ENCODE peak calls at places on chromosomes 13 and 19, in six cellular contexts. G, P, U, L, T and E are unnamed samples.

GRCh38 chr13:109989686-109990085 is 203.3 kb upstream of the IRS2 start:
- DNase-seq in G (peak; percentile 55), P (no peak), U (peak; percentile 78), L (no peak), T (no peak), E (no peak)

GRCh38 chr13:106466691-106467405 is 68.6 kb downstream of the EFNB2 start:
- DNase-seq in G (no peak), P (no peak), U (peak; percentile 68), L (no peak), T (no peak), E (no peak)

GRCh38 chr19:48874309-48875135 is 2.3 kb downstream of the PPP1R15A start:
- DNase-seq in G (no peak), P (peak; percentile 65), U (peak; percentile 76), L (no peak), T (peak; percentile 63), E (no peak)

GRCh38 chr19:45470147-45471081 is 2.6 kb downstream of the FOSB start:
- DNase-seq in G (no peak), P (peak; percentile 43), U (peak; percentile 79), L (no peak), T (no peak), E (peak; percentile 58)

GRCh38 chr19:4868286-4868834 is 893 bp upstream of the PLIN3 start:
- DNase-seq in G (no peak), P (no peak), U (no peak), L (no peak), T (no peak), E (no peak)

GRCh38 chr13:102774596-102775375 is 1.2 kb upstream of the TEX30 start:
- DNase-seq in G (no peak), P (no peak), U (no peak), L (no peak), T (no peak), E (no peak)

GRCh38 chr13:20160346-20161274 is at the start of gene GJA3:
- DNase-seq in G (peak; percentile 29), P (no peak), U (no peak), L (peak; percentile 71), T (no peak), E (peak; percentile 73)

GRCh38 chr19:47497073-47497766 is 13.2 kb upstream of the KPTN start:
- DNase-seq in G (no peak), P (no peak), U (no peak), L (no peak), T (no peak), E (no peak)

GRCh38 chr13:30464496-30465351 is 1.0 kb downstream of the HMGB1 start:
- DNase-seq in G (peak; percentile 83), P (peak; percentile 77), U (peak; percentile 61), L (peak; percentile 72), T (peak; percentile 87), E (peak; percentile 83)

GRCh38 chr19:48325265-48325910 is at the start of gene EMP3:
- DNase-seq in G (peak; percentile 95), P (peak; percentile 76), U (peak; percentile 94), L (peak; percentile 54), T (peak; percentile 69), E (peak; percentile 89)

GRCh38 chr19:49712397-49712859 is 21.5 kb downstream of the CPT1C start:
- DNase-seq in G (peak; percentile 61), P (peak; percentile 65), U (peak; percentile 67), L (no peak), T (no peak), E (no peak)

GRCh38 chr13:38346764-38347163 is 2.9 kb upstream of the UFM1 start:
- DNase-seq in G (no peak), P (no peak), U (no peak), L (no peak), T (no peak), E (no peak)

GRCh38 chr19:43763473-43763939 is 8.7 kb upstream of the SMG9 start:
- DNase-seq in G (no peak), P (no peak), U (no peak), L (no peak), T (no peak), E (no peak)

GRCh38 chr19:5000120-5000611 is 31.3 kb downstream of the KDM4B start:
- DNase-seq in G (no peak), P (no peak), U (no peak), L (no peak), T (no peak), E (no peak)

GRCh38 chr13:110702591-110703526 is 3.1 kb downstream of the CARS2 start:
- DNase-seq in G (peak; percentile 61), P (no peak), U (peak; percentile 71), L (no peak), T (no peak), E (no peak)

GRCh38 chr19:7748756-7749155 is 1.4 kb upstream of the CD209 start:
- DNase-seq in G (no peak), P (no peak), U (no peak), L (no peak), T (no peak), E (no peak)

GRCh38 chr19:1991516-1991915 is 24.0 kb downstream of the BTBD2 start:
- DNase-seq in G (no peak), P (no peak), U (no peak), L (no peak), T (peak; percentile 41), E (no peak)

GRCh38 chr13:33015791-33016323 is 366 bp upstream of the KL start:
- DNase-seq in G (no peak), P (peak; percentile 31), U (no peak), L (no peak), T (peak; percentile 79), E (no peak)

GRCh38 chr13:45838171-45838745 is 13.3 kb downstream of the SIAH3 start:
- DNase-seq in G (no peak), P (no peak), U (no peak), L (no peak), T (no peak), E (no peak)

GRCh38 chr19:48628486-48629296 is 8.5 kb downstream of the DBP start:
- DNase-seq in G (no peak), P (no peak), U (peak; percentile 46), L (no peak), T (no peak), E (no peak)

GRCh38 chr13:80436571-80437169 is 95.7 kb upstream of the SPRY2 start:
- DNase-seq in G (peak; percentile 64), P (no peak), U (no peak), L (no peak), T (no peak), E (no peak)

GRCh38 chr13:80037505-80037888 is 303.4 kb downstream of the SPRY2 start:
- DNase-seq in G (peak; percentile 82), P (no peak), U (peak; percentile 91), L (no peak), T (no peak), E (no peak)

GRCh38 chr13:41782086-41782485 is 178.8 kb downstream of the VWA8 start:
- DNase-seq in G (no peak), P (no peak), U (no peak), L (peak; percentile 14), T (no peak), E (no peak)

GRCh38 chr13:93963266-93964131 is 516.0 kb downstream of the DCT start:
- DNase-seq in G (peak; percentile 73), P (no peak), U (no peak), L (no peak), T (no peak), E (no peak)

GRCh38 chr19:30447276-30447870 is 75.2 kb downstream of the ZNF536 start:
- DNase-seq in G (no peak), P (no peak), U (no peak), L (no peak), T (no peak), E (no peak)
- H3K27me3 ChIP-seq in G (no peaks in the 10 kb centered on the region), P (no peaks in the 10 kb centered on the region), U (peaks cover 4% of the 10 kb centered on the region), L (no peaks in the 10 kb centered on the region), T (no peaks in the 10 kb centered on the region), E (no peaks in the 10 kb centered on the region)

DNA sequence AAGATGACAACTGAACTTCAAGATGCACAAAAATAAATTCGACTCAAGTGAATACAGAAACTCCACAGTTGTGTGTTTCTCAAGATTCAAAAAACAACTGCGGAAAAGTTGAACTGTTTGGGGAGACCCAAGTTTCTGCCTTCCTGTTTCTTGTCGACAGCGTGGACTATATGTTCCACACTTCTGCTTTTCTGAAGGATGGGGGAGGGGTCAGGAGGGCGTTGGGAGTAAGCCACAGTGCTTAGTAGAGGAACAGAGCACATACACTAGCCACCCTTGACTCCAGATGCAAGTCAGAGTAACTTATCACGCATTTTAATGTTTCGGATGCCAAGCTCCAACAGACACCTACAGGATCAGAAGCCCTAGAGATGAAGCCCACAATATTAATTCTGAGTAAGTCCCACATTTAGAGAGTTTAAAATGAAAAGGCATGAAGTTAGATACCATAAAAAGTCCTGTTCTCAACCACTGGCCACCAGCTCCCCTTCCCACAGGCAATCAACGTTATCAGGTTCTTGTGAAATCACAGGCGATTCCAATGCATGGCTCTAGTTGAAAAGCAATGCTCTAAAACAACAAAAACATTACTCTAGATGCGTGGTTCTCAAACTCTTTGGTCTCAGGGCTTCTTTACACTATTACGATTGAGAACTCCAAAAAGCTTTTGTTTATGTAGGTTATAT is 4.2 kb downstream of the TUBGCP3 start:
- DNase-seq in G (no peak), P (peak; percentile 43), U (no peak), L (no peak), T (no peak), E (no peak)
- H3K4me3 ChIP-seq in G (no peak overlapping the region), P (no peak overlapping the region), U (no peak overlapping the region), L (no peak overlapping the region), T (no peak overlapping the region), E (no peak overlapping the region)

GRCh38 chr13:21691928-21692327 is 21.1 kb downstream of the FGF9 start:
- DNase-seq in G (no peak), P (no peak), U (no peak), L (no peak), T (no peak), E (no peak)

GRCh38 chr13:21689097-21689496 is 18.2 kb downstream of the FGF9 start:
- DNase-seq in G (no peak), P (no peak), U (no peak), L (no peak), T (no peak), E (no peak)

GRCh38 chr13:21690955-21691354 is 20.1 kb downstream of the FGF9 start:
- DNase-seq in G (no peak), P (no peak), U (no peak), L (no peak), T (no peak), E (no peak)

GRCh38 chr13:21694831-21695230 is 24.0 kb downstream of the FGF9 start:
- DNase-seq in G (no peak), P (no peak), U (no peak), L (no peak), T (no peak), E (no peak)

GRCh38 chr13:21691500-21691899 is 20.6 kb downstream of the FGF9 start:
- DNase-seq in G (no peak), P (no peak), U (no peak), L (no peak), T (no peak), E (no peak)
- H3K27me3 ChIP-seq in G (peaks cover 7% of the 10 kb centered on the region), P (no peaks in the 10 kb centered on the region), U (no peaks in the 10 kb centered on the region), L (no peaks in the 10 kb centered on the region), T (no peaks in the 10 kb centered on the region), E (no peaks in the 10 kb centered on the region)

GRCh38 chr19:18439910-18440237 is 1.9 kb upstream of the ISYNA1 start:
- DNase-seq in G (no peak), P (no peak), U (no peak), L (no peak), T (no peak), E (no peak)

GRCh38 chr19:18438331-18439024 is 545 bp upstream of the ISYNA1 start:
- DNase-seq in G (no peak), P (no peak), U (no peak), L (no peak), T (no peak), E (no peak)

GRCh38 chr19:18437481-18438330 is at the start of gene ISYNA1:
- DNase-seq in G (no peak), P (peak; percentile 61), U (no peak), L (peak; percentile 69), T (no peak), E (peak; percentile 60)

GRCh38 chr19:18440421-18440877 is 2.5 kb upstream of the ISYNA1 start:
- DNase-seq in G (no peak), P (no peak), U (no peak), L (no peak), T (no peak), E (peak; percentile 46)

GRCh38 chr19:18439025-18439909 is 1.3 kb upstream of the ISYNA1 start:
- DNase-seq in G (no peak), P (no peak), U (no peak), L (no peak), T (no peak), E (no peak)
- H3K4me3 ChIP-seq in G (no peak overlapping the region), P (no peak overlapping the region), U (no peak overlapping the region), L (no peak overlapping the region), T (no peak overlapping the region), E (no peak overlapping the region)